ENCODE peak calls at places on chromosomes 13 and 19, in ten cellular contexts. One of them, this sample, is unnamed.

GRCh38 chr13:30739646-30740642 is 4.6 kb downstream of the ALOX5AP start:
- DNase-seq in cardiac muscle cell: peak
- DNase-seq in stimulated activated CD4-positive, alpha-beta T cell treated with anti-CD3 and anti-CD28 coated beads, Interleukin-4, amount 100 ng/mL, for 4 hours: peak
- DNase-seq in stimulated activated CD8-positive, alpha-beta memory T cell treated with anti-CD3 and anti-CD28 coated beads, Interleukin-15, amount 100 ng/mL, for 4 hours: peak
- DNase-seq in HFF-Myc: peak
- DNase-seq in SJCRH30: no peak
- DNase-seq in astrocyte of the spinal cord: peak
- DNase-seq in activated naive CD8-positive, alpha-beta T cell treated with anti-CD3 and anti-CD28 coated beads, Interleukin-2, amount 10 ng/mL, durations not matched to agents 7 days and 5 days: peak
- DNase-seq in HTR-8/SVneo: peak
- DNase-seq in tibial nerve: no peak
- DNase-seq in this sample: no peak

GRCh38 chr13:100887729-100888151 is 213.1 kb upstream of the TMTC4 start:
- DNase-seq in HTR-8/SVneo: peak
- DNase-seq in cardiac muscle cell: peak
- DNase-seq in stimulated activated CD4-positive, alpha-beta T cell treated with anti-CD3 and anti-CD28 coated beads, Interleukin-4, amount 100 ng/mL, for 4 hours: no peak
- DNase-seq in SJCRH30: no peak
- DNase-seq in astrocyte of the spinal cord: peak
- DNase-seq in HFF-Myc: no peak
- DNase-seq in activated naive CD8-positive, alpha-beta T cell treated with anti-CD3 and anti-CD28 coated beads, Interleukin-2, amount 10 ng/mL, durations not matched to agents 7 days and 5 days: no peak
- DNase-seq in tibial nerve: no peak
- DNase-seq in stimulated activated CD8-positive, alpha-beta memory T cell treated with anti-CD3 and anti-CD28 coated beads, Interleukin-15, amount 100 ng/mL, for 4 hours: no peak
- DNase-seq in this sample: no peak

GRCh38 chr19:17488593-17489391 is 18.5 kb downstream of the SLC27A1 start:
- DNase-seq in tibial nerve: no peak
- DNase-seq in astrocyte of the spinal cord: no peak
- DNase-seq in cardiac muscle cell: peak
- DNase-seq in SJCRH30: peak
- DNase-seq in HFF-Myc: no peak
- DNase-seq in HTR-8/SVneo: no peak
- DNase-seq in stimulated activated CD8-positive, alpha-beta memory T cell treated with anti-CD3 and anti-CD28 coated beads, Interleukin-15, amount 100 ng/mL, for 4 hours: peak
- DNase-seq in stimulated activated CD4-positive, alpha-beta T cell treated with anti-CD3 and anti-CD28 coated beads, Interleukin-4, amount 100 ng/mL, for 4 hours: peak
- DNase-seq in activated naive CD8-positive, alpha-beta T cell treated with anti-CD3 and anti-CD28 coated beads, Interleukin-2, amount 10 ng/mL, durations not matched to agents 7 days and 5 days: peak
- DNase-seq in this sample: no peak

GRCh38 chr19:53818756-53819155 is 5.4 kb downstream of the NLRP12 start:
- DNase-seq in SJCRH30: no peak
- DNase-seq in HFF-Myc: no peak
- DNase-seq in stimulated activated CD4-positive, alpha-beta T cell treated with anti-CD3 and anti-CD28 coated beads, Interleukin-4, amount 100 ng/mL, for 4 hours: no peak
- DNase-seq in tibial nerve: no peak
- DNase-seq in astrocyte of the spinal cord: no peak
- DNase-seq in activated naive CD8-positive, alpha-beta T cell treated with anti-CD3 and anti-CD28 coated beads, Interleukin-2, amount 10 ng/mL, durations not matched to agents 7 days and 5 days: no peak
- DNase-seq in stimulated activated CD8-positive, alpha-beta memory T cell treated with anti-CD3 and anti-CD28 coated beads, Interleukin-15, amount 100 ng/mL, for 4 hours: no peak
- DNase-seq in cardiac muscle cell: no peak
- DNase-seq in HTR-8/SVneo: no peak
- DNase-seq in this sample: no peak

GRCh38 chr13:56299650-56300049 is 841.1 kb upstream of the PRR20A start:
- DNase-seq in HFF-Myc: no peak
- DNase-seq in astrocyte of the spinal cord: no peak
- DNase-seq in SJCRH30: no peak
- DNase-seq in stimulated activated CD4-positive, alpha-beta T cell treated with anti-CD3 and anti-CD28 coated beads, Interleukin-4, amount 100 ng/mL, for 4 hours: no peak
- DNase-seq in HTR-8/SVneo: no peak
- DNase-seq in cardiac muscle cell: no peak
- DNase-seq in stimulated activated CD8-positive, alpha-beta memory T cell treated with anti-CD3 and anti-CD28 coated beads, Interleukin-15, amount 100 ng/mL, for 4 hours: no peak
- DNase-seq in activated naive CD8-positive, alpha-beta T cell treated with anti-CD3 and anti-CD28 coated beads, Interleukin-2, amount 10 ng/mL, durations not matched to agents 7 days and 5 days: no peak
- DNase-seq in tibial nerve: no peak
- DNase-seq in this sample: no peak

GRCh38 chr19:18500376-18500775 is 21.5 kb downstream of the ELL start:
- DNase-seq in HTR-8/SVneo: no peak
- DNase-seq in SJCRH30: no peak
- DNase-seq in HFF-Myc: no peak
- DNase-seq in stimulated activated CD4-positive, alpha-beta T cell treated with anti-CD3 and anti-CD28 coated beads, Interleukin-4, amount 100 ng/mL, for 4 hours: no peak
- DNase-seq in tibial nerve: no peak
- DNase-seq in astrocyte of the spinal cord: no peak
- DNase-seq in activated naive CD8-positive, alpha-beta T cell treated with anti-CD3 and anti-CD28 coated beads, Interleukin-2, amount 10 ng/mL, durations not matched to agents 7 days and 5 days: no peak
- DNase-seq in stimulated activated CD8-positive, alpha-beta memory T cell treated with anti-CD3 and anti-CD28 coated beads, Interleukin-15, amount 100 ng/mL, for 4 hours: no peak
- DNase-seq in cardiac muscle cell: no peak
- DNase-seq in this sample: no peak

GRCh38 chr19:32010071-32010470 is 335.3 kb upstream of the ZNF507 start:
- DNase-seq in SJCRH30: no peak
- DNase-seq in stimulated activated CD4-positive, alpha-beta T cell treated with anti-CD3 and anti-CD28 coated beads, Interleukin-4, amount 100 ng/mL, for 4 hours: no peak
- DNase-seq in activated naive CD8-positive, alpha-beta T cell treated with anti-CD3 and anti-CD28 coated beads, Interleukin-2, amount 10 ng/mL, durations not matched to agents 7 days and 5 days: no peak
- DNase-seq in astrocyte of the spinal cord: no peak
- DNase-seq in HTR-8/SVneo: no peak
- DNase-seq in tibial nerve: no peak
- DNase-seq in stimulated activated CD8-positive, alpha-beta memory T cell treated with anti-CD3 and anti-CD28 coated beads, Interleukin-15, amount 100 ng/mL, for 4 hours: no peak
- DNase-seq in HFF-Myc: no peak
- DNase-seq in cardiac muscle cell: no peak
- DNase-seq in this sample: no peak

GRCh38 chr13:110471156-110471832 is 90.2 kb downstream of the RAB20 start:
- DNase-seq in HFF-Myc: no peak
- DNase-seq in tibial nerve: peak
- DNase-seq in stimulated activated CD8-positive, alpha-beta memory T cell treated with anti-CD3 and anti-CD28 coated beads, Interleukin-15, amount 100 ng/mL, for 4 hours: no peak
- DNase-seq in cardiac muscle cell: no peak
- DNase-seq in stimulated activated CD4-positive, alpha-beta T cell treated with anti-CD3 and anti-CD28 coated beads, Interleukin-4, amount 100 ng/mL, for 4 hours: no peak
- DNase-seq in SJCRH30: no peak
- DNase-seq in HTR-8/SVneo: no peak
- DNase-seq in activated naive CD8-positive, alpha-beta T cell treated with anti-CD3 and anti-CD28 coated beads, Interleukin-2, amount 10 ng/mL, durations not matched to agents 7 days and 5 days: no peak
- DNase-seq in astrocyte of the spinal cord: peak
- DNase-seq in this sample: no peak

GRCh38 chr13:91690944-91691343 is 292.5 kb downstream of the GPC5 start:
- DNase-seq in stimulated activated CD4-positive, alpha-beta T cell treated with anti-CD3 and anti-CD28 coated beads, Interleukin-4, amount 100 ng/mL, for 4 hours: no peak
- DNase-seq in HTR-8/SVneo: no peak
- DNase-seq in cardiac muscle cell: no peak
- DNase-seq in tibial nerve: no peak
- DNase-seq in activated naive CD8-positive, alpha-beta T cell treated with anti-CD3 and anti-CD28 coated beads, Interleukin-2, amount 10 ng/mL, durations not matched to agents 7 days and 5 days: no peak
- DNase-seq in SJCRH30: no peak
- DNase-seq in HFF-Myc: no peak
- DNase-seq in astrocyte of the spinal cord: no peak
- DNase-seq in stimulated activated CD8-positive, alpha-beta memory T cell treated with anti-CD3 and anti-CD28 coated beads, Interleukin-15, amount 100 ng/mL, for 4 hours: no peak
- DNase-seq in this sample: no peak

GRCh38 chr13:72959643-72960042 is 99.2 kb upstream of the KLF5 start:
- DNase-seq in astrocyte of the spinal cord: peak
- DNase-seq in tibial nerve: no peak
- DNase-seq in stimulated activated CD4-positive, alpha-beta T cell treated with anti-CD3 and anti-CD28 coated beads, Interleukin-4, amount 100 ng/mL, for 4 hours: no peak
- DNase-seq in HFF-Myc: no peak
- DNase-seq in SJCRH30: no peak
- DNase-seq in cardiac muscle cell: peak
- DNase-seq in stimulated activated CD8-positive, alpha-beta memory T cell treated with anti-CD3 and anti-CD28 coated beads, Interleukin-15, amount 100 ng/mL, for 4 hours: no peak
- DNase-seq in HTR-8/SVneo: no peak
- DNase-seq in activated naive CD8-positive, alpha-beta T cell treated with anti-CD3 and anti-CD28 coated beads, Interleukin-2, amount 10 ng/mL, durations not matched to agents 7 days and 5 days: no peak
- DNase-seq in this sample: no peak

GRCh38 chr19:29211562-29212416 is 1.2 kb downstream of the UQCRFS1 start:
- DNase-seq in stimulated activated CD8-positive, alpha-beta memory T cell treated with anti-CD3 and anti-CD28 coated beads, Interleukin-15, amount 100 ng/mL, for 4 hours: no peak
- DNase-seq in tibial nerve: no peak
- DNase-seq in stimulated activated CD4-positive, alpha-beta T cell treated with anti-CD3 and anti-CD28 coated beads, Interleukin-4, amount 100 ng/mL, for 4 hours: no peak
- DNase-seq in SJCRH30: no peak
- DNase-seq in activated naive CD8-positive, alpha-beta T cell treated with anti-CD3 and anti-CD28 coated beads, Interleukin-2, amount 10 ng/mL, durations not matched to agents 7 days and 5 days: no peak
- DNase-seq in cardiac muscle cell: peak
- DNase-seq in astrocyte of the spinal cord: peak
- DNase-seq in HFF-Myc: no peak
- DNase-seq in HTR-8/SVneo: no peak
- DNase-seq in this sample: no peak

GRCh38 chr19:40089462-40089861 is 1.3 kb downstream of the ZNF780A start:
- DNase-seq in activated naive CD8-positive, alpha-beta T cell treated with anti-CD3 and anti-CD28 coated beads, Interleukin-2, amount 10 ng/mL, durations not matched to agents 7 days and 5 days: no peak
- DNase-seq in HTR-8/SVneo: no peak
- DNase-seq in tibial nerve: no peak
- DNase-seq in SJCRH30: no peak
- DNase-seq in astrocyte of the spinal cord: peak
- DNase-seq in cardiac muscle cell: peak
- DNase-seq in HFF-Myc: no peak
- DNase-seq in stimulated activated CD4-positive, alpha-beta T cell treated with anti-CD3 and anti-CD28 coated beads, Interleukin-4, amount 100 ng/mL, for 4 hours: no peak
- DNase-seq in stimulated activated CD8-positive, alpha-beta memory T cell treated with anti-CD3 and anti-CD28 coated beads, Interleukin-15, amount 100 ng/mL, for 4 hours: no peak
- DNase-seq in this sample: no peak

GRCh38 chr19:18173572-18174294 is at the start of gene IFI30:
- DNase-seq in stimulated activated CD8-positive, alpha-beta memory T cell treated with anti-CD3 and anti-CD28 coated beads, Interleukin-15, amount 100 ng/mL, for 4 hours: no peak
- DNase-seq in HTR-8/SVneo: peak
- DNase-seq in astrocyte of the spinal cord: no peak
- DNase-seq in cardiac muscle cell: peak
- DNase-seq in stimulated activated CD4-positive, alpha-beta T cell treated with anti-CD3 and anti-CD28 coated beads, Interleukin-4, amount 100 ng/mL, for 4 hours: peak
- DNase-seq in SJCRH30: peak
- DNase-seq in tibial nerve: peak
- DNase-seq in HFF-Myc: no peak
- DNase-seq in activated naive CD8-positive, alpha-beta T cell treated with anti-CD3 and anti-CD28 coated beads, Interleukin-2, amount 10 ng/mL, durations not matched to agents 7 days and 5 days: peak
- DNase-seq in this sample: peak

GRCh38 chr13:51684076-51684475 is 99.8 kb downstream of the WDFY2 start:
- DNase-seq in stimulated activated CD4-positive, alpha-beta T cell treated with anti-CD3 and anti-CD28 coated beads, Interleukin-4, amount 100 ng/mL, for 4 hours: no peak
- DNase-seq in tibial nerve: no peak
- DNase-seq in astrocyte of the spinal cord: peak
- DNase-seq in stimulated activated CD8-positive, alpha-beta memory T cell treated with anti-CD3 and anti-CD28 coated beads, Interleukin-15, amount 100 ng/mL, for 4 hours: no peak
- DNase-seq in HFF-Myc: no peak
- DNase-seq in SJCRH30: no peak
- DNase-seq in activated naive CD8-positive, alpha-beta T cell treated with anti-CD3 and anti-CD28 coated beads, Interleukin-2, amount 10 ng/mL, durations not matched to agents 7 days and 5 days: no peak
- DNase-seq in cardiac muscle cell: peak
- DNase-seq in HTR-8/SVneo: no peak
- DNase-seq in this sample: no peak

GRCh38 chr19:45524575-45525129 is 17.4 kb downstream of the VASP start:
- DNase-seq in HTR-8/SVneo: no peak
- DNase-seq in SJCRH30: no peak
- DNase-seq in activated naive CD8-positive, alpha-beta T cell treated with anti-CD3 and anti-CD28 coated beads, Interleukin-2, amount 10 ng/mL, durations not matched to agents 7 days and 5 days: no peak
- DNase-seq in tibial nerve: no peak
- DNase-seq in stimulated activated CD8-positive, alpha-beta memory T cell treated with anti-CD3 and anti-CD28 coated beads, Interleukin-15, amount 100 ng/mL, for 4 hours: no peak
- DNase-seq in astrocyte of the spinal cord: no peak
- DNase-seq in HFF-Myc: no peak
- DNase-seq in cardiac muscle cell: no peak
- DNase-seq in stimulated activated CD4-positive, alpha-beta T cell treated with anti-CD3 and anti-CD28 coated beads, Interleukin-4, amount 100 ng/mL, for 4 hours: no peak
- DNase-seq in this sample: no peak

GRCh38 chr19:3768748-3769099 is 3.3 kb downstream of the RAX2 start:
- DNase-seq in cardiac muscle cell: no peak
- DNase-seq in activated naive CD8-positive, alpha-beta T cell treated with anti-CD3 and anti-CD28 coated beads, Interleukin-2, amount 10 ng/mL, durations not matched to agents 7 days and 5 days: no peak
- DNase-seq in stimulated activated CD8-positive, alpha-beta memory T cell treated with anti-CD3 and anti-CD28 coated beads, Interleukin-15, amount 100 ng/mL, for 4 hours: no peak
- DNase-seq in HFF-Myc: no peak
- DNase-seq in astrocyte of the spinal cord: no peak
- DNase-seq in HTR-8/SVneo: no peak
- DNase-seq in stimulated activated CD4-positive, alpha-beta T cell treated with anti-CD3 and anti-CD28 coated beads, Interleukin-4, amount 100 ng/mL, for 4 hours: no peak
- DNase-seq in SJCRH30: no peak
- DNase-seq in tibial nerve: no peak
- DNase-seq in this sample: no peak

GRCh38 chr19:10335149-10336053 is 2.1 kb upstream of the RAVER1 start:
- DNase-seq in stimulated activated CD4-positive, alpha-beta T cell treated with anti-CD3 and anti-CD28 coated beads, Interleukin-4, amount 100 ng/mL, for 4 hours: no peak
- DNase-seq in tibial nerve: no peak
- DNase-seq in stimulated activated CD8-positive, alpha-beta memory T cell treated with anti-CD3 and anti-CD28 coated beads, Interleukin-15, amount 100 ng/mL, for 4 hours: no peak
- DNase-seq in astrocyte of the spinal cord: no peak
- DNase-seq in HTR-8/SVneo: no peak
- DNase-seq in SJCRH30: no peak
- DNase-seq in activated naive CD8-positive, alpha-beta T cell treated with anti-CD3 and anti-CD28 coated beads, Interleukin-2, amount 10 ng/mL, durations not matched to agents 7 days and 5 days: no peak
- DNase-seq in HFF-Myc: no peak
- DNase-seq in cardiac muscle cell: no peak
- DNase-seq in this sample: no peak

GRCh38 chr19:6047741-6048231 is 62.5 kb downstream of the RFX2 start:
- DNase-seq in SJCRH30: peak
- DNase-seq in tibial nerve: no peak
- DNase-seq in stimulated activated CD8-positive, alpha-beta memory T cell treated with anti-CD3 and anti-CD28 coated beads, Interleukin-15, amount 100 ng/mL, for 4 hours: no peak
- DNase-seq in stimulated activated CD4-positive, alpha-beta T cell treated with anti-CD3 and anti-CD28 coated beads, Interleukin-4, amount 100 ng/mL, for 4 hours: no peak
- DNase-seq in activated naive CD8-positive, alpha-beta T cell treated with anti-CD3 and anti-CD28 coated beads, Interleukin-2, amount 10 ng/mL, durations not matched to agents 7 days and 5 days: no peak
- DNase-seq in astrocyte of the spinal cord: peak
- DNase-seq in HFF-Myc: no peak
- DNase-seq in cardiac muscle cell: peak
- DNase-seq in HTR-8/SVneo: peak
- DNase-seq in this sample: no peak

This sample was measured in ascending aorta.